ENCODE peak calls at places on chromosome 4, in eight cellular contexts. One of them, this sample, is unnamed.
A peak's percentile ranks its signal among the peaks of the same experiment; 100 is the strongest.

GRCh38 chr4:26083987-26084386 is 170.0 kb downstream of the SMIM20 start:
- DNase-seq in Karpas-422: no peak
- DNase-seq in Panc1: peak; percentile 73
- DNase-seq in HCT116: peak; percentile 65
- DNase-seq in uterus: peak; percentile 28
- DNase-seq in esophagus squamous epithelium: no peak
- DNase-seq in left lung: no peak
- DNase-seq in aorta: no peak
- DNase-seq in this sample: no peak

GRCh38 chr4:182789588-182789987 is 127.6 kb downstream of the DCTD start:
- DNase-seq in HCT116: no peak
- DNase-seq in left lung: no peak
- DNase-seq in Panc1: no peak
- DNase-seq in aorta: no peak
- DNase-seq in uterus: no peak
- DNase-seq in esophagus squamous epithelium: no peak
- DNase-seq in Karpas-422: no peak
- DNase-seq in this sample: no peak

GRCh38 chr4:125762537-125762936 is 447.8 kb downstream of the FAT4 start:
- DNase-seq in left lung: no peak
- DNase-seq in Panc1: no peak
- DNase-seq in esophagus squamous epithelium: no peak
- DNase-seq in HCT116: no peak
- DNase-seq in aorta: no peak
- DNase-seq in Karpas-422: no peak
- DNase-seq in uterus: no peak
- DNase-seq in this sample: no peak

GRCh38 chr4:153731239-153731638 is 28.6 kb downstream of the RNF175 start:
- DNase-seq in HCT116: no peak
- DNase-seq in Panc1: no peak
- DNase-seq in aorta: no peak
- DNase-seq in Karpas-422: no peak
- DNase-seq in esophagus squamous epithelium: no peak
- DNase-seq in uterus: no peak
- DNase-seq in left lung: no peak
- DNase-seq in this sample: no peak

GRCh38 chr4:104491396-104491821 is 3.3 kb downstream of the CXXC4 start:
- DNase-seq in esophagus squamous epithelium: no peak
- DNase-seq in aorta: peak; percentile 50
- DNase-seq in HCT116: no peak
- DNase-seq in uterus: peak; percentile 27
- DNase-seq in left lung: peak; percentile 84
- DNase-seq in Panc1: no peak
- DNase-seq in Karpas-422: peak; percentile 49
- DNase-seq in this sample: peak; percentile 71

GRCh38 chr4:107548211-107548905 is 171.7 kb downstream of the PAPSS1 start:
- DNase-seq in aorta: no peak
- DNase-seq in HCT116: no peak
- DNase-seq in left lung: no peak
- DNase-seq in Karpas-422: no peak
- DNase-seq in esophagus squamous epithelium: no peak
- DNase-seq in Panc1: no peak
- DNase-seq in uterus: no peak
- DNase-seq in this sample: no peak

GRCh38 chr4:25810815-25811690 is 51.7 kb downstream of the SEL1L3 start:
- DNase-seq in uterus: no peak
- DNase-seq in esophagus squamous epithelium: no peak
- DNase-seq in HCT116: no peak
- DNase-seq in left lung: no peak
- DNase-seq in aorta: no peak
- DNase-seq in Panc1: peak; percentile 69
- DNase-seq in Karpas-422: no peak
- DNase-seq in this sample: no peak

GRCh38 chr4:95289028-95289634 is 259.6 kb downstream of the UNC5C start:
- DNase-seq in aorta: no peak
- DNase-seq in left lung: no peak
- DNase-seq in Panc1: no peak
- DNase-seq in Karpas-422: no peak
- DNase-seq in HCT116: no peak
- DNase-seq in uterus: no peak
- DNase-seq in esophagus squamous epithelium: no peak
- DNase-seq in this sample: no peak

GRCh38 chr4:47784222-47784621 is 53.6 kb downstream of the CORIN start:
- DNase-seq in HCT116: no peak
- DNase-seq in aorta: no peak
- DNase-seq in left lung: no peak
- DNase-seq in Panc1: no peak
- DNase-seq in uterus: no peak
- DNase-seq in Karpas-422: no peak
- DNase-seq in esophagus squamous epithelium: no peak
- DNase-seq in this sample: no peak

GRCh38 chr4:128913228-128913627 is 103.7 kb downstream of the JADE1 start:
- DNase-seq in HCT116: no peak
- DNase-seq in left lung: no peak
- DNase-seq in Karpas-422: no peak
- DNase-seq in uterus: no peak
- DNase-seq in esophagus squamous epithelium: no peak
- DNase-seq in Panc1: no peak
- DNase-seq in aorta: no peak
- DNase-seq in this sample: no peak

GRCh38 chr4:174592256-174592984 is 70.1 kb upstream of the HPGD start:
- DNase-seq in Karpas-422: no peak
- DNase-seq in HCT116: no peak
- DNase-seq in Panc1: no peak
- DNase-seq in left lung: no peak
- DNase-seq in uterus: no peak
- DNase-seq in aorta: no peak
- DNase-seq in esophagus squamous epithelium: no peak
- DNase-seq in this sample: no peak

GRCh38 chr4:143369556-143369955 is 32.9 kb downstream of the GAB1 start:
- DNase-seq in Karpas-422: no peak
- DNase-seq in left lung: no peak
- DNase-seq in esophagus squamous epithelium: no peak
- DNase-seq in Panc1: no peak
- DNase-seq in HCT116: no peak
- DNase-seq in aorta: no peak
- DNase-seq in uterus: no peak
- DNase-seq in this sample: no peak

GRCh38 chr4:176404591-176404990 is 84.8 kb downstream of the SPCS3 start:
- DNase-seq in aorta: no peak
- DNase-seq in left lung: no peak
- DNase-seq in HCT116: no peak
- DNase-seq in uterus: no peak
- DNase-seq in Panc1: no peak
- DNase-seq in Karpas-422: no peak
- DNase-seq in esophagus squamous epithelium: no peak
- DNase-seq in this sample: no peak

GRCh38 chr4:125321709-125322362 is 7.1 kb downstream of the FAT4 start:
- DNase-seq in uterus: no peak
- DNase-seq in esophagus squamous epithelium: no peak
- DNase-seq in Karpas-422: no peak
- DNase-seq in aorta: no peak
- DNase-seq in HCT116: no peak
- DNase-seq in left lung: no peak
- DNase-seq in Panc1: no peak
- DNase-seq in this sample: no peak

GRCh38 chr4:92969650-92970370 is 666.0 kb downstream of the GRID2 start:
- DNase-seq in aorta: no peak
- DNase-seq in Karpas-422: no peak
- DNase-seq in Panc1: peak; percentile 81
- DNase-seq in HCT116: peak; percentile 56
- DNase-seq in esophagus squamous epithelium: no peak
- DNase-seq in left lung: no peak
- DNase-seq in uterus: no peak
- DNase-seq in this sample: no peak

GRCh38 chr4:7208509-7209451 is 16.4 kb downstream of the SORCS2 start:
- DNase-seq in HCT116: no peak
- DNase-seq in left lung: peak; percentile 73
- DNase-seq in uterus: no peak
- DNase-seq in esophagus squamous epithelium: no peak
- DNase-seq in aorta: no peak
- DNase-seq in Karpas-422: no peak
- DNase-seq in Panc1: no peak
- DNase-seq in this sample: no peak

GRCh38 chr4:7204656-7205387 is 12.5 kb downstream of the SORCS2 start:
- DNase-seq in left lung: peak; percentile 46
- DNase-seq in Karpas-422: no peak
- DNase-seq in esophagus squamous epithelium: no peak
- DNase-seq in uterus: no peak
- DNase-seq in Panc1: no peak
- DNase-seq in aorta: peak; percentile 18
- DNase-seq in HCT116: no peak
- DNase-seq in this sample: no peak

GRCh38 chr4:7207791-7208231 is 15.5 kb downstream of the SORCS2 start:
- DNase-seq in left lung: peak; percentile 64
- DNase-seq in Panc1: no peak
- DNase-seq in esophagus squamous epithelium: no peak
- DNase-seq in uterus: peak; percentile 58
- DNase-seq in Karpas-422: no peak
- DNase-seq in aorta: no peak
- DNase-seq in HCT116: no peak
- DNase-seq in this sample: no peak

GRCh38 chr4:7206856-7207567 is 14.7 kb downstream of the SORCS2 start:
- DNase-seq in HCT116: no peak
- DNase-seq in uterus: peak; percentile 92
- DNase-seq in left lung: peak; percentile 91
- DNase-seq in Karpas-422: no peak
- DNase-seq in aorta: peak; percentile 92
- DNase-seq in esophagus squamous epithelium: no peak
- DNase-seq in Panc1: no peak
- DNase-seq in this sample: peak; percentile 69

DNA sequence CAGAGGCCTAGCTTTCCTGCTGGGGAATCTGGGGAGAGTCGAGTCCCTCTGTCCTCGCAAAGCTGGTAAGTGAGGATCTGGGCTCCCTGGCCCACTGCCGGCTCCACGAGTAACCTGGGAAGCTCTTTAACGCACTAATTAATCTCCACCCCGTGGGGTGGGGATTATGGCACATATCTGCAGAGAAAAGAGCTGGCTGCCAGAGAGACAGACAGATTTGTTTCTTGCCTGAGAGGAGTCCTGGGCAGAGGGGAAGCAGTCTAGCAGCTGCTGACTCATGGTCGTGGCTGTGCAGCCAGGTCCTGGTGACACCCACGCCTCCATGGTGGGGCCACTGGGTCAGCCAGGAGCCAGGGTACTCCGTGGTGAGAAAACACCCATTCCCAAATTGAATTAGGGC is 14.0 kb downstream of the SORCS2 start:
- DNase-seq in HCT116: no peak
- DNase-seq in esophagus squamous epithelium: no peak
- DNase-seq in left lung: peak; percentile 79
- DNase-seq in aorta: peak; percentile 80
- DNase-seq in Panc1: no peak
- DNase-seq in Karpas-422: no peak
- DNase-seq in uterus: peak; percentile 72
- DNase-seq in this sample: no peak
- H3K27ac ChIP-seq in HCT116: peak overlapping the region; percentile 62
- H3K27ac ChIP-seq in esophagus squamous epithelium: peak overlapping the region; percentile 62
- H3K27ac ChIP-seq in left lung: no peak overlapping the region
- H3K27ac ChIP-seq in aorta: peak overlapping the region; percentile 65
- H3K27ac ChIP-seq in Panc1: peak overlapping the region; percentile 17
- H3K27ac ChIP-seq in Karpas-422: no peak overlapping the region
- H3K27ac ChIP-seq in uterus: peak overlapping the region; percentile 88
- H3K27ac ChIP-seq in this sample: no peak overlapping the region

GRCh38 chr4:1289232-1290164 is at the start of gene MAEA:
- DNase-seq in uterus: peak; percentile 97
- DNase-seq in Karpas-422: peak; percentile 99
- DNase-seq in HCT116: peak; percentile 91
- DNase-seq in left lung: peak; percentile 98
- DNase-seq in aorta: peak; percentile 98
- DNase-seq in Panc1: peak; percentile 80
- DNase-seq in esophagus squamous epithelium: peak; percentile 73
- DNase-seq in this sample: peak; percentile 95

GRCh38 chr4:1291091-1291490 is 1.4 kb downstream of the MAEA start:
- DNase-seq in HCT116: no peak
- DNase-seq in Karpas-422: no peak
- DNase-seq in left lung: peak; percentile 51
- DNase-seq in esophagus squamous epithelium: no peak
- DNase-seq in Panc1: no peak
- DNase-seq in uterus: no peak
- DNase-seq in aorta: peak; percentile 17
- DNase-seq in this sample: no peak

GRCh38 chr4:1285790-1286553 is 3.7 kb upstream of the MAEA start:
- DNase-seq in aorta: peak; percentile 66
- DNase-seq in uterus: no peak
- DNase-seq in left lung: no peak
- DNase-seq in Karpas-422: peak; percentile 88
- DNase-seq in Panc1: no peak
- DNase-seq in esophagus squamous epithelium: no peak
- DNase-seq in HCT116: no peak
- DNase-seq in this sample: no peak

GRCh38 chr4:1290165-1290977 is 680 bp downstream of the MAEA start:
- DNase-seq in aorta: peak; percentile 49
- DNase-seq in HCT116: no peak
- DNase-seq in Karpas-422: peak; percentile 58
- DNase-seq in Panc1: no peak
- DNase-seq in left lung: no peak
- DNase-seq in uterus: no peak
- DNase-seq in esophagus squamous epithelium: no peak
- DNase-seq in this sample: no peak

GRCh38 chr4:1288786-1289185 is 905 bp upstream of the MAEA start:
- DNase-seq in esophagus squamous epithelium: no peak
- DNase-seq in Karpas-422: no peak
- DNase-seq in uterus: no peak
- DNase-seq in aorta: no peak
- DNase-seq in Panc1: no peak
- DNase-seq in HCT116: no peak
- DNase-seq in left lung: no peak
- DNase-seq in this sample: no peak
- H3K27ac ChIP-seq in esophagus squamous epithelium: peak overlapping the region; percentile 99
- H3K27ac ChIP-seq in Karpas-422: no peak overlapping the region
- H3K27ac ChIP-seq in uterus: peak overlapping the region; percentile 77
- H3K27ac ChIP-seq in aorta: no peak overlapping the region
- H3K27ac ChIP-seq in Panc1: peak overlapping the region; percentile 87
- H3K27ac ChIP-seq in HCT116: peak overlapping the region; percentile 87
- H3K27ac ChIP-seq in left lung: peak overlapping the region; percentile 85
- H3K27ac ChIP-seq in this sample: peak overlapping the region; percentile 59

GRCh38 chr4:37864786-37865185 is 26.1 kb upstream of the TBC1D1 start:
- DNase-seq in left lung: no peak
- DNase-seq in aorta: no peak
- DNase-seq in Panc1: no peak
- DNase-seq in HCT116: no peak
- DNase-seq in Karpas-422: no peak
- DNase-seq in esophagus squamous epithelium: no peak
- DNase-seq in uterus: no peak
- DNase-seq in this sample: no peak
- H3K27ac ChIP-seq in left lung: peak overlapping the region; percentile 86
- H3K27ac ChIP-seq in aorta: no peak overlapping the region
- H3K27ac ChIP-seq in Panc1: no peak overlapping the region
- H3K27ac ChIP-seq in HCT116: no peak overlapping the region
- H3K27ac ChIP-seq in Karpas-422: no peak overlapping the region
- H3K27ac ChIP-seq in esophagus squamous epithelium: no peak overlapping the region
- H3K27ac ChIP-seq in uterus: peak overlapping the region; percentile 11
- H3K27ac ChIP-seq in this sample: no peak overlapping the region

DNA sequence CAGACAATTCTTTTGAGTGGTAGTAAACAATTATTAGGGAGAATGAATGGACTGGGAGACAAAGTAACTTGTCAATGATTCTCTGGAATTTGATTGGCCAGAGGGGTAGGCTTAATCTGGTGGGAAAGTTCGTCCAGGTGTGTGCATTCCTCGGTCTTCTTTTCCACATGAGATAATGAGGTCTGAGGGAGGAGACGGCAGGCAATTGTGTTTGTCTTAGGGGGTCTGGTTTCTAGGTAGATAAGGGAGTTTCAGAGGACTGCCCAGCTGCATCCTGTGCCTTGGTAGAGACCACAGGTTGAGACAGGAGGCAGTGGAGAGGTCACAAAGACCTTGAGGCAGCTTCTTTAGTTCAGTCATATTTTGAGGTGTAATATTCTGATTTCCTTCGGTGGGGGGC is 4.2 kb downstream of the MGST2 start:
- DNase-seq in aorta: no peak
- DNase-seq in uterus: no peak
- DNase-seq in Panc1: no peak
- DNase-seq in Karpas-422: no peak
- DNase-seq in esophagus squamous epithelium: no peak
- DNase-seq in HCT116: no peak
- DNase-seq in left lung: no peak
- DNase-seq in this sample: no peak
- H3K27ac ChIP-seq in aorta: no peak overlapping the region
- H3K27ac ChIP-seq in uterus: no peak overlapping the region
- H3K27ac ChIP-seq in Panc1: no peak overlapping the region
- H3K27ac ChIP-seq in Karpas-422: no peak overlapping the region
- H3K27ac ChIP-seq in esophagus squamous epithelium: no peak overlapping the region
- H3K27ac ChIP-seq in HCT116: no peak overlapping the region
- H3K27ac ChIP-seq in left lung: no peak overlapping the region
- H3K27ac ChIP-seq in this sample: no peak overlapping the region